ENCODE peak calls at places on chromosomes 4 and X, in nine cellular contexts. B is left cardiac atrium; W is AG04450; P is SK-MEL-5; M is astrocyte of the cerebellum; Z is HCEC 1CT; X is CD4-positive, CD25-positive, alpha-beta regulatory T cell; G is fibroblast of lung; E is ACHN. O is an unnamed sample.
A peak's percentile ranks its signal among the peaks of the same experiment; 100 is the strongest.

GRCh38 chr4:147860960-147861359 is 129.1 kb downstream of the ARHGAP10 start:
- DNase-seq in Z (no peak), P (no peak), B (no peak), X (no peak), W (no peak), E (no peak), M (no peak), G (no peak), O (no peak)

GRCh38 chr4:6134612-6135220 is 65.6 kb downstream of the JAKMIP1 start:
- DNase-seq in X (peak; percentile 49), E (peak; percentile 11), W (no peak), Z (no peak), M (no peak), B (no peak), G (no peak), P (peak; percentile 75), O (peak; percentile 36)

GRCh38 chr4:54658321-54659093 is 750 bp downstream of the KIT start:
- DNase-seq in P (peak; percentile 26), M (peak; percentile 8), X (no peak), B (peak; percentile 54), E (peak; percentile 27), Z (peak; percentile 13), G (peak; percentile 41), W (no peak), O (no peak)

GRCh38 chr4:123603165-123603564 is 206.6 kb downstream of the SPRY1 start:
- DNase-seq in W (no peak), E (peak; percentile 10), P (no peak), B (no peak), M (no peak), G (peak; percentile 60), X (no peak), Z (peak; percentile 9), O (peak; percentile 32)

GRCh38 chrX:110746014-110746413 is 49.6 kb downstream of the CHRDL1 start:
- DNase-seq in M (no peak), P (no peak), W (no peak), X (no peak), G (no peak), Z (no peak), E (no peak), B (no peak), O (no peak)

GRCh38 chr4:2251073-2251794 is 9.3 kb upstream of the HAUS3 start:
- DNase-seq in Z (no peak), B (peak; percentile 21), M (no peak), P (no peak), G (no peak), W (no peak), X (no peak), E (no peak), O (no peak)

GRCh38 chr4:721261-722171 is 15.9 kb downstream of the PCGF3 start:
- DNase-seq in W (no peak), M (no peak), Z (no peak), P (no peak), G (peak; percentile 15), B (peak; percentile 55), X (no peak), E (no peak), O (no peak)

GRCh38 chr4:86924805-86925204 is 10.0 kb upstream of the AFF1 start:
- DNase-seq in E (peak; percentile 88), B (no peak), P (no peak), X (no peak), G (peak; percentile 69), M (no peak), Z (peak; percentile 77), W (no peak), O (peak; percentile 72)

GRCh38 chr4:152628128-152628527 is 51.7 kb downstream of the TMEM154 start:
- DNase-seq in M (no peak), W (no peak), X (no peak), Z (no peak), E (no peak), P (no peak), B (peak; percentile 31), G (peak; percentile 69), O (no peak)

GRCh38 chrX:130788786-130789581 is 114.0 kb downstream of the ENOX2 start:
- DNase-seq in M (no peak), P (no peak), W (no peak), B (no peak), G (no peak), X (no peak), Z (no peak), E (no peak), O (no peak)

GRCh38 chr4:88792821-88793220 is 95.2 kb upstream of the NAP1L5 start:
- DNase-seq in X (no peak), E (peak; percentile 23), P (no peak), G (peak; percentile 79), Z (peak; percentile 10), W (no peak), B (no peak), M (no peak), O (no peak)

GRCh38 chr4:42672359-42673083 is 15.6 kb upstream of the ATP8A1 start:
- DNase-seq in G (no peak), W (no peak), P (no peak), B (no peak), M (no peak), Z (no peak), E (no peak), X (no peak), O (no peak)

GRCh38 chrX:130539721-130540321 is 138.0 kb downstream of the RBMX2 start:
- DNase-seq in G (peak; percentile 24), M (peak; percentile 19), E (peak; percentile 34), W (no peak), B (peak; percentile 37), X (no peak), Z (peak; percentile 50), P (peak; percentile 64), O (peak; percentile 62)

GRCh38 chr4:40143926-40144508 is 52.8 kb upstream of the RHOH start:
- DNase-seq in B (no peak), Z (no peak), M (no peak), E (no peak), G (no peak), X (no peak), P (no peak), W (no peak), O (no peak)

GRCh38 chr4:70801265-70801809 is 38.4 kb downstream of the GRSF1 start:
- DNase-seq in X (no peak), G (no peak), M (no peak), Z (no peak), E (no peak), W (no peak), P (no peak), B (no peak), O (no peak)